ENCODE peak calls at places on chromosomes 1 and 21, in four cellular contexts. One of them, this sample, is unnamed.
A peak's percentile ranks its signal among the peaks of the same experiment; 100 is the strongest.

GRCh38 chr1:202207292-202207691 is 13.7 kb downstream of the LGR6 start:
- DNase-seq in HAP-1: no peak
- DNase-seq in hepatocyte: peak; percentile 74
- DNase-seq in colonic mucosa: no peak
- DNase-seq in this sample: no peak

GRCh38 chr1:47756006-47756405 is 241.2 kb downstream of the TRABD2B start:
- DNase-seq in HAP-1: peak; percentile 4
- DNase-seq in hepatocyte: no peak
- DNase-seq in colonic mucosa: no peak
- DNase-seq in this sample: no peak

GRCh38 chr1:89850844-89851410 is 30.1 kb downstream of the LRRC8D start:
- DNase-seq in HAP-1: no peak
- DNase-seq in hepatocyte: no peak
- DNase-seq in colonic mucosa: no peak
- DNase-seq in this sample: no peak

GRCh38 chr1:1764876-1765478 is 13.3 kb downstream of the NADK start:
- DNase-seq in HAP-1: no peak
- DNase-seq in hepatocyte: no peak
- DNase-seq in colonic mucosa: no peak
- DNase-seq in this sample: no peak

GRCh38 chr1:174165471-174166137 is 6.3 kb downstream of the RABGAP1L start:
- DNase-seq in HAP-1: no peak
- DNase-seq in hepatocyte: no peak
- DNase-seq in colonic mucosa: no peak
- DNase-seq in this sample: no peak

GRCh38 chr1:156571261-156571958 is 955 bp downstream of the IQGAP3 start:
- DNase-seq in HAP-1: no peak
- DNase-seq in hepatocyte: peak; percentile 69
- DNase-seq in colonic mucosa: peak; percentile 64
- DNase-seq in this sample: peak; percentile 34

GRCh38 chr1:53371851-53372250 is 44.0 kb upstream of the LRP8 start:
- DNase-seq in HAP-1: no peak
- DNase-seq in hepatocyte: no peak
- DNase-seq in colonic mucosa: no peak
- DNase-seq in this sample: no peak

GRCh38 chr1:201362906-201363305 is 14.6 kb downstream of the TNNT2 start:
- DNase-seq in HAP-1: no peak
- DNase-seq in hepatocyte: no peak
- DNase-seq in colonic mucosa: no peak
- DNase-seq in this sample: no peak

GRCh38 chr1:9101510-9102146 is 27.3 kb downstream of the GPR157 start:
- DNase-seq in HAP-1: peak; percentile 70
- DNase-seq in hepatocyte: peak; percentile 74
- DNase-seq in colonic mucosa: peak; percentile 52
- DNase-seq in this sample: no peak

GRCh38 chr1:63662056-63662836 is 69.0 kb downstream of the PGM1 start:
- DNase-seq in HAP-1: no peak
- DNase-seq in hepatocyte: no peak
- DNase-seq in colonic mucosa: no peak
- DNase-seq in this sample: no peak

GRCh38 chr21:42414928-42415769 is 11.4 kb downstream of the UBASH3A start:
- DNase-seq in HAP-1: no peak
- DNase-seq in hepatocyte: no peak
- DNase-seq in colonic mucosa: no peak
- DNase-seq in this sample: no peak

GRCh38 chr1:113452921-113453770 is 62.8 kb downstream of the MAGI3 start:
- DNase-seq in HAP-1: peak; percentile 18
- DNase-seq in hepatocyte: peak; percentile 44
- DNase-seq in colonic mucosa: peak; percentile 26
- DNase-seq in this sample: peak; percentile 50

GRCh38 chr1:110765640-110766335 is 91.0 kb upstream of the KCNA3 start:
- DNase-seq in HAP-1: peak; percentile 33
- DNase-seq in hepatocyte: peak; percentile 65
- DNase-seq in colonic mucosa: peak; percentile 20
- DNase-seq in this sample: no peak

GRCh38 chr1:94658221-94658620 is 116.7 kb upstream of the F3 start:
- DNase-seq in HAP-1: no peak
- DNase-seq in hepatocyte: peak; percentile 64
- DNase-seq in colonic mucosa: no peak
- DNase-seq in this sample: no peak

GRCh38 chr1:234875953-234876814 is 252.5 kb downstream of the TOMM20 start:
- DNase-seq in HAP-1: no peak
- DNase-seq in hepatocyte: peak; percentile 85
- DNase-seq in colonic mucosa: peak; percentile 73
- DNase-seq in this sample: no peak

GRCh38 chr1:84574936-84575335 is 696 bp upstream of the CTBS start:
- DNase-seq in HAP-1: no peak
- DNase-seq in hepatocyte: no peak
- DNase-seq in colonic mucosa: no peak
- DNase-seq in this sample: no peak

GRCh38 chr1:23798662-23799142 is 1.9 kb downstream of the GALE start:
- DNase-seq in HAP-1: no peak
- DNase-seq in hepatocyte: no peak
- DNase-seq in colonic mucosa: no peak
- DNase-seq in this sample: no peak

GRCh38 chr1:164261691-164262240 is 297.2 kb upstream of the PBX1 start:
- DNase-seq in HAP-1: no peak
- DNase-seq in hepatocyte: no peak
- DNase-seq in colonic mucosa: no peak
- DNase-seq in this sample: no peak

GRCh38 chr1:27773732-27774445 is 870 bp downstream of the STX12 start:
- DNase-seq in HAP-1: no peak
- DNase-seq in hepatocyte: no peak
- DNase-seq in colonic mucosa: no peak
- DNase-seq in this sample: no peak

GRCh38 chr1:65825736-65826135 is 33.0 kb downstream of the PDE4B start:
- DNase-seq in HAP-1: no peak
- DNase-seq in hepatocyte: no peak
- DNase-seq in colonic mucosa: no peak
- DNase-seq in this sample: no peak

GRCh38 chr1:115275216-115275615 is 62.8 kb downstream of the NGF start:
- DNase-seq in HAP-1: no peak
- DNase-seq in hepatocyte: no peak
- DNase-seq in colonic mucosa: no peak
- DNase-seq in this sample: no peak

GRCh38 chr21:41110664-41111063 is 57.3 kb upstream of the BACE2 start:
- DNase-seq in HAP-1: no peak
- DNase-seq in hepatocyte: no peak
- DNase-seq in colonic mucosa: no peak
- DNase-seq in this sample: no peak

GRCh38 chr1:24069817-24070216 is 42.1 kb downstream of the MYOM3 start:
- DNase-seq in HAP-1: no peak
- DNase-seq in hepatocyte: no peak
- DNase-seq in colonic mucosa: no peak
- DNase-seq in this sample: no peak

GRCh38 chr21:33071878-33072306 is 2.0 kb downstream of the OLIG1 start:
- DNase-seq in HAP-1: no peak
- DNase-seq in hepatocyte: no peak
- DNase-seq in colonic mucosa: no peak
- DNase-seq in this sample: no peak

GRCh38 chr1:2311184-2312032 is 79.9 kb downstream of the MORN1 start:
- DNase-seq in HAP-1: peak; percentile 86
- DNase-seq in hepatocyte: peak; percentile 88
- DNase-seq in colonic mucosa: peak; percentile 67
- DNase-seq in this sample: no peak

GRCh38 chr1:13700521-13701273 is 709 bp downstream of the PRDM2 start:
- DNase-seq in HAP-1: peak; percentile 51
- DNase-seq in hepatocyte: peak; percentile 50
- DNase-seq in colonic mucosa: peak; percentile 46
- DNase-seq in this sample: no peak

GRCh38 chr1:41498809-41499208 is 14.3 kb upstream of the EDN2 start:
- DNase-seq in HAP-1: no peak
- DNase-seq in hepatocyte: no peak
- DNase-seq in colonic mucosa: peak; percentile 91
- DNase-seq in this sample: no peak

GRCh38 chr1:224873645-224874369 is 55.7 kb upstream of the DNAH14 start:
- DNase-seq in HAP-1: no peak
- DNase-seq in hepatocyte: peak; percentile 51
- DNase-seq in colonic mucosa: peak; percentile 24
- DNase-seq in this sample: no peak

GRCh38 chr1:170805957-170806662 is 129.2 kb upstream of the MROH9 start:
- DNase-seq in HAP-1: no peak
- DNase-seq in hepatocyte: peak; percentile 54
- DNase-seq in colonic mucosa: no peak
- DNase-seq in this sample: no peak

GRCh38 chr1:30816211-30817082 is 58.9 kb upstream of the LAPTM5 start:
- DNase-seq in HAP-1: peak; percentile 75
- DNase-seq in hepatocyte: peak; percentile 76
- DNase-seq in colonic mucosa: peak; percentile 31
- DNase-seq in this sample: no peak
- H3K4me3 ChIP-seq in HAP-1: no peak overlapping the region
- H3K4me3 ChIP-seq in hepatocyte: no peak overlapping the region
- H3K4me3 ChIP-seq in colonic mucosa: no peak overlapping the region
- H3K4me3 ChIP-seq in this sample: no peak overlapping the region

DNA sequence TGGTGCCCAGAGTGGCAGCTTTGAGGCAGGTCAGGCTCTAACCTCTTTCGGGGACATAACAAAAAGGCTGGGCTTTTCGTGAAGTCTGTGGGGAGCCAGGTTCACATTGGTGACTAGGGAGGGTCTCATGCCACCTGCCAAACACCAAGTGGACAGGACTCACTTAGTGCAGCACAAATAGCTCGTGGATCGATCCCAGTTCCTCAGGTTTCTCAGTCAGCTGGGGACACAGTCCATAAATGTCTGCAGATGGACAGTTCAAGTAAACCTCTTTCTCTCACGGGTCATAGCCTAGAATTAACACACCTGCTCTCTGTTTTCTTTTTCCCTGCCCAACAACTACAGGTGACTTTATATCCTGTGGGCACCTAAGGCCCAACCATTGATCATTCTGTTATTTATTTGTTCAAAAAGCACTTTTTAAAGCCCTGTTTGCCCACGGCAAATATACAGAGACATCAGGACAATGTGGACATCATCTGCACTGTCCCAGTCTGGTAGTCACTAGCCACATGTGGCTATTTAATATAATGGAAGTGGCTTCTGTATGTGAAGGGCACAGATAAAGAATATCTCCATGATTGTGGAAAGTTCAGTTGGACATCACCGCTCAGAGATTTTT is 53.5 kb downstream of the CAPN2 start:
- DNase-seq in HAP-1: no peak
- DNase-seq in hepatocyte: no peak
- DNase-seq in colonic mucosa: no peak
- DNase-seq in this sample: no peak
- H3K36me3 ChIP-seq in HAP-1: peaks cover 59% of the 10 kb centered on the region
- H3K36me3 ChIP-seq in hepatocyte: no peaks in the 10 kb centered on the region
- H3K36me3 ChIP-seq in colonic mucosa: peaks cover 13% of the 10 kb centered on the region
- H3K36me3 ChIP-seq in this sample: peaks cover 22% of the 10 kb centered on the region

GRCh38 chr1:67749844-67750689 is 65.1 kb downstream of the GADD45A start:
- DNase-seq in HAP-1: no peak
- DNase-seq in hepatocyte: peak; percentile 73
- DNase-seq in colonic mucosa: no peak
- DNase-seq in this sample: no peak
- H3K4me3 ChIP-seq in HAP-1: no peak overlapping the region
- H3K4me3 ChIP-seq in hepatocyte: no peak overlapping the region
- H3K4me3 ChIP-seq in colonic mucosa: no peak overlapping the region
- H3K4me3 ChIP-seq in this sample: peak overlapping the region; percentile 24

GRCh38 chr1:10401281-10401680 is 2.4 kb downstream of the PGD start:
- DNase-seq in HAP-1: no peak
- DNase-seq in hepatocyte: no peak
- DNase-seq in colonic mucosa: no peak
- DNase-seq in this sample: no peak
- H3K36me3 ChIP-seq in HAP-1: peaks cover 56% of the 10 kb centered on the region
- H3K36me3 ChIP-seq in hepatocyte: no peaks in the 10 kb centered on the region
- H3K36me3 ChIP-seq in colonic mucosa: peaks cover 20% of the 10 kb centered on the region
- H3K36me3 ChIP-seq in this sample: peaks cover 57% of the 10 kb centered on the region

GRCh38 chr1:200336901-200337391 is 72.9 kb downstream of the ZNF281 start:
- DNase-seq in HAP-1: no peak
- DNase-seq in hepatocyte: no peak
- DNase-seq in colonic mucosa: no peak
- DNase-seq in this sample: no peak
- H3K4me3 ChIP-seq in HAP-1: no peak overlapping the region
- H3K4me3 ChIP-seq in hepatocyte: no peak overlapping the region
- H3K4me3 ChIP-seq in colonic mucosa: no peak overlapping the region
- H3K4me3 ChIP-seq in this sample: no peak overlapping the region

This sample was measured in SK-N-MC.